ENCODE peak calls at places on chromosomes 4 and X, in five cellular contexts. J, N, C, G and M are unnamed samples.

GRCh38 chr4:37365888-37366287 is 121.3 kb downstream of the NWD2 start:
- DNase-seq in J (no peak), N (no peak), C (peak; percentile 18), G (no peak), M (no peak)

GRCh38 chrX:153669174-153669890 is 4.3 kb downstream of the PNCK start:
- DNase-seq in J (no peak), N (peak; percentile 61), C (no peak), G (no peak), M (peak; percentile 60)

GRCh38 chr4:64156253-64156652 is 253.0 kb downstream of the TECRL start:
- DNase-seq in J (no peak), N (no peak), C (no peak), G (no peak), M (no peak)

GRCh38 chr4:169861592-169861991 is 103.8 kb upstream of the HPF1 start:
- DNase-seq in J (no peak), N (no peak), C (no peak), G (no peak), M (no peak)

GRCh38 chrX:1380672-1381233 is 11.2 kb downstream of the SLC25A6 start:
- DNase-seq in J (no peak), N (peak; percentile 52), C (peak; percentile 26), G (no peak), M (peak; percentile 53)

GRCh38 chr4:5857199-5857598 is 35.7 kb downstream of the CRMP1 start:
- DNase-seq in J (no peak), N (no peak), C (no peak), G (no peak), M (no peak)

GRCh38 chr4:165600959-165601674 is 222.3 kb downstream of the CPE start:
- DNase-seq in J (no peak), N (no peak), C (no peak), G (no peak), M (no peak)

GRCh38 chr4:11312389-11312788 is 116.3 kb downstream of the HS3ST1 start:
- DNase-seq in J (peak; percentile 1), N (no peak), C (no peak), G (no peak), M (no peak)

GRCh38 chr4:166903408-166903807 is 330.9 kb downstream of the SPOCK3 start:
- DNase-seq in J (no peak), N (no peak), C (no peak), G (no peak), M (no peak)

GRCh38 chr4:89609756-89610155 is 227.2 kb downstream of the SNCA start:
- DNase-seq in J (no peak), N (no peak), C (no peak), G (no peak), M (peak; percentile 60)

GRCh38 chr4:41572414-41572986 is 34.5 kb downstream of the LIMCH1 start:
- DNase-seq in J (no peak), N (no peak), C (peak; percentile 33), G (no peak), M (peak; percentile 13)

DNA sequence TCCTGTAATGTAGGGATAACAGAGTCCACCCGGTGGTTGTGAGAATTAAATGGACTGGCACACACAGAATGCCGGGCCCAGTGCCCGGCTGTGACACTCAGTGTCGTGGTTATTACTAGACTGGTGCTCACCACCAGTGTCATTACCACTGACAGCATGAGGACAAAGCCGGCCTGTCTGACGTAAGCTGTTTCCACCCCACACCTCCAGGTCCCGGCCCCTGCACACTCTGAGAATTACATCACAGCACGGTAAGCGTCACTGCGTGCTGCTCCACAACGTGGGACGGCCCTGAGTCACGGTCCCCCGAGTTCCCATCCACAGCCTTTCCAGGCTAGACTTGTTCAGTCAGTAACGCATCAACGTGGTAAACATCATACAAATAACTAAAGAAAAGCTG is 22.9 kb downstream of the FAT1 start:
- DNase-seq in J (peak; percentile 76), N (no peak), C (no peak), G (no peak), M (no peak)
- H2BK5ac ChIP-seq in J (no peak overlapping the region), N (no peak overlapping the region), C (no peak overlapping the region), G (no peak overlapping the region), M (no peak overlapping the region)

DNA sequence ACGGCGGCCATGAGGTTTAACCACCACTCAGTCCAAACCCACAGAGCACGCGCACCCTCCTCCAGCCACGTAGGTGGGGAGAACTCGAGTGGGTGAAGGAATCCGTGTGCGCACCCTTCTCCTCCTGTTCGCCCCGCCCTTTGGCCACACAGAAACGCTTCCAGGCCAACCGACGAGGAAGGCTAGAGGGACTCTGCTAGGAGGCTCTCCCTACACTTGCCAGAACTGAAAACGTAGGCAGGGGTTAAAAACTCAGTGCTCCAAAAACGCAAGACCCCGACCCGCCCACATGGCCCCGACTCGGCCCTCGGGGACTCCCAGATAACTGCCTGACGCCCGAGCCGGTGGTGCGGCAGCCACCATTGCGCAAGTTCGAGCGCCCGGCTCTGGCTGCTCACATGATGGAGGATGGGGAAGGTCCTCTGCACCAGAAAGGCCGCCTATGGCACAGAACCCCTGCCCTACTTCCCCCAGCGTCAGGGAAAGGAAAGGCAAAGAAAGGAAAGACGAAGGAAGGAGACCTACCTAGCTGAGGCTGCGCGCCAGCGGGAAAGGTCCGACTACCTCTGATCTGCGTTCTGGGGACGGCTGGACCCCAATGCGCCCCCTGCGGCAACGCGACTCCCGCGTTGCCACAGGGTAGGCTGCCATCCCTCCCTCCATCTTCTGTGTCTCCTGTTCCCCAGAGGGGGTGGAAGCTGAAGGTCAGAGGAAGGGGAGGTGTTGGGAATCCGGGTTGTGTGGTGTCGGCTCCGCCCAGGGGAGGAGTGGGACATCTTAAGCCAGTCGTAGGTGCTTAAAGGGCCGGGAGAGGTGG is 201.9 kb upstream of the AGTR2 start:
- DNase-seq in J (no peak), N (peak; percentile 97), C (peak; percentile 66), G (peak; percentile 26), M (peak; percentile 96)
- H3K18ac ChIP-seq in J (no peak overlapping the region), N (peak overlapping the region; percentile 82), C (peak overlapping the region; percentile 54), G (peak overlapping the region; percentile 61), M (peak overlapping the region; percentile 65)

DNA sequence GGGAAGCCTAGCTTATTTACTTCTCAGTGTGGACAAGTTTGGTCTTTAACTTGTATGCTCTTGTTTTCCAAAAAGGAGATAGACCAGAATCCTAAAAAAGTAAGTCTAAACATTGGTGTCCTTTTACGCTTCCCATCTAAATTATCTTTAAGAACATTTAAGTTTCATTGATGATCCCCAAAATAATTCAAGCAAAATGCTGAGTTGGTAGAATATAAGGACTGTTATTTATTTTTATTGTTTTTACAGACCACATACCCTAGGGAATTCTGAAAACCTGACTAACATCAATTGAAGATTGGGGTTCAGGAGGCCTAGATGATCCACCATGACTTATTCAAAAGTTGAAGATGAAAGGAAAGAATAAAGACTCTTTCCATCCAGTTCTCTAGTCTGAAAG is 653.0 kb downstream of the CCSER1 start:
- DNase-seq in J (no peak), N (no peak), C (no peak), G (no peak), M (no peak)
- H2BK5ac ChIP-seq in J (no peak overlapping the region), N (no peak overlapping the region), C (no peak overlapping the region), G (no peak overlapping the region), M (no peak overlapping the region)

GRCh38 chr4:83013420-83013867 is 2.8 kb upstream of the LIN54 start:
- DNase-seq in J (no peak), N (no peak), C (no peak), G (no peak), M (no peak)

GRCh38 chr4:83010522-83011318 is at the start of gene LIN54:
- DNase-seq in J (peak; percentile 58), N (peak; percentile 72), C (peak; percentile 89), G (peak; percentile 58), M (peak; percentile 80)

GRCh38 chr4:83013931-83014330 is 3.3 kb upstream of the LIN54 start:
- DNase-seq in J (no peak), N (no peak), C (no peak), G (no peak), M (no peak)

GRCh38 chr4:83011779-83012630 is 1.4 kb upstream of the LIN54 start:
- DNase-seq in J (peak; percentile 24), N (peak; percentile 34), C (peak; percentile 72), G (no peak), M (peak; percentile 44)

DNA sequence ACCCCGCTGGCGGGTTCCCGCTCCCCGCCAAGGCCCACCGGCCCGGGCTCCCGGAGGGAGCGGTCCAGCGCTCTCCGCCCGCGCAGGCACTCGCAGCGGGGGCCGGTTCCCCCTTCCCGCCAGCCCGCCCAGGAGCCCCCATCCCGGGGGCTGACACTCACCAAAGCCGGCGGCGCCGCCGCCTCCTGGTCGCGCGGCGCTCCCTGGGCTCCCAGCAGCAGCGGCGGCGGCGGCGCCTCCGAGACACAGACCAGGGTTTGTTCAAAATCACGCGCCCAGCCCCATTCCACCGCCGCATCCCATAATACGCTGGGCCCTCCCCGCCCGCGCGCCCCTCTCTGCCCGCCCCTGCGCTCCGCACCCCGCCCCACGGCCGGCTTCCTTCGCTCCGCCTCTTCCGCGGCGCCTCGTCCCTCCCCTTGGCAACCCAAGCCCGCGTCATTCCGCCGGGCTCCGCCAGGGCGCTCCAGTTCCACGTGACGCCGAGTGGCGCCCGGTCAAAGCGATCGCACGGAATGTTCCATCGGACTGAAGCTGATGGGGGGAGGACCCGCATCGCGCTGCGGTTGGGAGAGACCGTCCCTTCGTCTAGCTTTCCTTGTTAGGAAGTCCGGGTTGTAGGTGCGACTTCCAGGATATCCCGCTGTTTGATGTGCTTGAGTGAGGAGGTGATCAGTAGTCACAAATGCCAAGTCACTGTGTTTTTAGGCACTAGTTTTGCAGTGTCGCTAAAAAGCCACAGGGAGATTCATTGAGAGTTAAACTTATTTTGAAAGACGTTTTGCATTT is 2.2 kb upstream of the LIN54 start:
- DNase-seq in J (peak; percentile 97), N (peak; percentile 97), C (peak; percentile 98), G (peak; percentile 98), M (peak; percentile 99)
- H3K18ac ChIP-seq in J (peak overlapping the region; percentile 95), N (no peak overlapping the region), C (peak overlapping the region; percentile 40), G (peak overlapping the region; percentile 90), M (peak overlapping the region; percentile 29)